ENCODE peak calls at places on chromosome 11, in six cellular contexts. Q is left ventricle myocardium inferior; C is pancreas; E is Peyer's patch; F is effector memory CD4-positive, alpha-beta T cell; U is IMR-90. J is an unnamed sample.

GRCh38 chr11:19555266-19555665 is 157.4 kb upstream of the NAV2 start:
- DNase-seq in F (no peak), Q (no peak), U (no peak), C (no peak), E (peak; percentile 56), J (no peak)

GRCh38 chr11:92964471-92964870 is 5.0 kb upstream of the MTNR1B start:
- DNase-seq in Q (no peak), E (no peak), U (no peak), F (no peak), C (peak; percentile 17), J (no peak)

GRCh38 chr11:44814881-44815592 is 88.3 kb downstream of the TSPAN18 start:
- DNase-seq in F (no peak), E (no peak), U (peak; percentile 35), Q (no peak), C (no peak), J (peak; percentile 72)

GRCh38 chr11:75311858-75312288 is 39.6 kb downstream of the ARRB1 start:
- DNase-seq in F (no peak), E (peak; percentile 72), U (peak; percentile 17), C (no peak), Q (peak; percentile 88), J (no peak)

GRCh38 chr11:31366795-31367194 is 2.7 kb downstream of the DCDC1 start:
- DNase-seq in U (no peak), C (no peak), Q (no peak), E (no peak), F (peak; percentile 19), J (no peak)

GRCh38 chr11:73055002-73055401 is 87.1 kb downstream of the FCHSD2 start:
- DNase-seq in C (no peak), E (no peak), Q (no peak), F (no peak), U (no peak), J (no peak)

GRCh38 chr11:67507242-67507890 is 596 bp downstream of the CDK2AP2 start:
- DNase-seq in C (no peak), F (no peak), Q (peak; percentile 68), E (no peak), U (peak; percentile 68), J (no peak)

GRCh38 chr11:4090258-4090657 is 4.3 kb upstream of the RRM1 start:
- DNase-seq in F (peak; percentile 37), E (no peak), Q (no peak), C (no peak), U (no peak), J (no peak)

GRCh38 chr11:119626197-119626909 is 102.6 kb downstream of the NECTIN1 start:
- DNase-seq in Q (no peak), C (no peak), E (no peak), F (no peak), U (no peak), J (no peak)

GRCh38 chr11:47797633-47798032 is 30.5 kb upstream of the FNBP4 start:
- DNase-seq in C (no peak), U (peak; percentile 89), F (no peak), Q (no peak), E (no peak), J (peak; percentile 81)

GRCh38 chr11:133146697-133147306 is 385.5 kb downstream of the OPCML start:
- DNase-seq in F (no peak), C (no peak), Q (no peak), U (no peak), E (no peak), J (no peak)

GRCh38 chr11:44605068-44605708 is 39.7 kb downstream of the CD82 start:
- DNase-seq in E (no peak), Q (no peak), F (no peak), C (no peak), U (no peak), J (no peak)

GRCh38 chr11:48170840-48171233 is 45.8 kb upstream of the OR4B1 start:
- DNase-seq in E (no peak), Q (no peak), F (no peak), U (peak; percentile 46), C (no peak), J (no peak)

GRCh38 chr11:61598886-61599868 is 18.3 kb upstream of the SYT7 start:
- DNase-seq in E (no peak), U (peak; percentile 70), Q (peak; percentile 60), F (no peak), C (no peak), J (peak; percentile 86)
- H3K4me1 ChIP-seq in E (no peaks in the 10 kb centered on the region), U (peaks cover 12% of the 10 kb centered on the region), Q (peaks cover 75% of the 10 kb centered on the region), F (no peaks in the 10 kb centered on the region), C (no peaks in the 10 kb centered on the region), J (no peaks in the 10 kb centered on the region)

DNA sequence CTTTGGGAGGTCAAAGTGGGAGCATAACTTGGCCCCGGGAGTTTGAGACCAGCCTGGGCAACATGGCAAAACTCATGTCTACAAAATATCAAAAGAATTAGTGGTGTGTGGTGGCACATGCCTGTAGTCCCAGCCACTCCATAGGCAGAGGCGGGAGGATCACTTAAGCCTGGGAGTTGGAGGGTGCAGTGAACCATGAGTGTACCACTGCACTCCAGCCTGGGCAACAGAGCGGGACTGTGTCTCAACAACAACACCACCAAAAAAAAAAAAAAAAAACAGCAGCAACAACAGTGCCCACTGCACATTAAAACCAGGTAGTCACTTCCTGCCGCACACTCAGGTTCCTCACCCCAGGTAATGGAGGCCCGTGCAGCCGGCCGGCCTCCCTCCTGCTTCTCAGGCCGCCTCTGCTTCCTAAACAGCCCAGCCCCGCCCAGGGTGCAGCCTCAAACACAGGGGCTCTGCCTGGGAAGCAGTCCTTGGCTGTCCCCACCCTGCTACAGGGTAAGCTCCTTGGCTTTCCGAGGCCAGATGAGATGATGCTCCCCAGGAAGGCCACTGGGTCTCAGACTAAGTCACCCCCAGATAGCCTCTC is 318.3 kb downstream of the SHANK2 start:
- DNase-seq in U (no peak), Q (no peak), E (no peak), F (no peak), C (no peak), J (no peak)
- H3K9me3 ChIP-seq in U (peaks cover 15% of the 10 kb centered on the region), Q (peaks cover 23% of the 10 kb centered on the region), E (no peaks in the 10 kb centered on the region), F (no peaks in the 10 kb centered on the region), C (no peaks in the 10 kb centered on the region), J (no peaks in the 10 kb centered on the region)

GRCh38 chr11:114073506-114074381 is 14.2 kb downstream of the ZBTB16 start:
- DNase-seq in F (no peak), U (no peak), E (no peak), C (no peak), Q (no peak), J (no peak)
- H3K4me1 ChIP-seq in F (peaks cover 36% of the 10 kb centered on the region), U (no peaks in the 10 kb centered on the region), E (no peaks in the 10 kb centered on the region), C (peaks cover 20% of the 10 kb centered on the region), Q (peaks cover 98% of the 10 kb centered on the region), J (peaks cover 34% of the 10 kb centered on the region)

DNA sequence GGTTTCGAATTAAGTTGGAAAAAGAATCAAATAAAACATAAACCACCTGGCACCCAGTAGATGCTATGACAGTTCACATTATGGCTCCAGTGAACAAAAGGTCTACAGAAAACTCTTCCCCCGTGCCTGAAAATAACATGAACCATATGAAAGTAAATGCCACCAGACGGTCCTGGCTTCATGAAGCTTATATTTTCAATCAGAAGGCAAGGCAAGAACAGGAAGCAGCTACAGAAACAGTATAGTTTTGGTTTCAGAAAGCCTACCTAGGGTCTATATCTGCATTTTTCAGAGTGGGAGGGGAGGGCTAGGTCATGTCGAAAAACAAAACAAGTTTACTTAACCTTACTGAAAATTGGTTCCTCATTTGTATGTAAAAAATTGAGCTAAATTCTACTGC is 9.8 kb downstream of the RAB30 start:
- DNase-seq in C (no peak), Q (no peak), U (no peak), F (no peak), E (no peak), J (no peak)
- H3K9me3 ChIP-seq in C (no peaks in the 10 kb centered on the region), Q (no peaks in the 10 kb centered on the region), U (no peaks in the 10 kb centered on the region), F (no peaks in the 10 kb centered on the region), E (no peaks in the 10 kb centered on the region), J (no peaks in the 10 kb centered on the region)

GRCh38 chr11:33874910-33875490 is 16.9 kb downstream of the LMO2 start:
- DNase-seq in Q (no peak), C (no peak), F (no peak), E (no peak), U (no peak), J (no peak)
- H3K4me1 ChIP-seq in Q (peaks cover 16% of the 10 kb centered on the region), C (no peaks in the 10 kb centered on the region), F (peaks cover 7% of the 10 kb centered on the region), E (peaks cover 8% of the 10 kb centered on the region), U (no peaks in the 10 kb centered on the region), J (no peaks in the 10 kb centered on the region)

GRCh38 chr11:41826129-41826528 is 366.7 kb upstream of the LRRC4C start:
- DNase-seq in C (no peak), F (no peak), E (no peak), Q (no peak), U (no peak), J (no peak)
- H3K9me3 ChIP-seq in C (no peaks in the 10 kb centered on the region), F (peaks cover 4% of the 10 kb centered on the region), E (no peaks in the 10 kb centered on the region), Q (no peaks in the 10 kb centered on the region), U (peaks cover 7% of the 10 kb centered on the region), J (no peaks in the 10 kb centered on the region)